ENCODE peak calls at places on chromosomes 11 and 22, in six cellular contexts. N is transverse colon; Z is A549; O is foreskin keratinocyte; Q is fibroblast of lung; B is CD8-positive, alpha-beta T cell. D is an unnamed sample.

GRCh38 chr11:10318527-10318802 is 13.6 kb downstream of the ADM start:
- DNase-seq in N (peak), Z (no peak), O (no peak), Q (no peak), B (no peak), D (no peak)

GRCh38 chr11:44886765-44887164 is 63.9 kb downstream of the TP53I11 start:
- DNase-seq in N (no peak), Z (no peak), O (no peak), Q (peak), B (no peak), D (no peak)

GRCh38 chr22:37525073-37525745 is 6.0 kb upstream of the CARD10 start:
- DNase-seq in N (no peak), Z (peak), O (peak), Q (peak), B (no peak), D (peak)

GRCh38 chr11:69234740-69235710 is 58.9 kb upstream of the MYEOV start:
- DNase-seq in N (no peak), Z (no peak), O (no peak), Q (no peak), B (no peak), D (no peak)

GRCh38 chr11:46293616-46294015 is 16.2 kb downstream of the CREB3L1 start:
- DNase-seq in N (no peak), Z (no peak), O (no peak), Q (peak), B (no peak), D (no peak)

GRCh38 chr22:47161631-47162030 is 399.2 kb downstream of the TBC1D22A start:
- DNase-seq in N (peak), Z (no peak), O (no peak), Q (no peak), B (no peak), D (no peak)

GRCh38 chr22:43205261-43205691 is 18.3 kb upstream of the TTLL12 start:
- DNase-seq in N (no peak), Z (no peak), O (no peak), Q (no peak), B (no peak), D (no peak)

GRCh38 chr11:19087658-19088057 is 27.1 kb upstream of the MRGPRX2 start:
- DNase-seq in N (no peak), Z (no peak), O (no peak), Q (peak), B (no peak), D (peak)

GRCh38 chr11:94186342-94187203 is 57.9 kb downstream of the PANX1 start:
- DNase-seq in N (no peak), Z (no peak), O (no peak), Q (no peak), B (no peak), D (no peak)

DNA sequence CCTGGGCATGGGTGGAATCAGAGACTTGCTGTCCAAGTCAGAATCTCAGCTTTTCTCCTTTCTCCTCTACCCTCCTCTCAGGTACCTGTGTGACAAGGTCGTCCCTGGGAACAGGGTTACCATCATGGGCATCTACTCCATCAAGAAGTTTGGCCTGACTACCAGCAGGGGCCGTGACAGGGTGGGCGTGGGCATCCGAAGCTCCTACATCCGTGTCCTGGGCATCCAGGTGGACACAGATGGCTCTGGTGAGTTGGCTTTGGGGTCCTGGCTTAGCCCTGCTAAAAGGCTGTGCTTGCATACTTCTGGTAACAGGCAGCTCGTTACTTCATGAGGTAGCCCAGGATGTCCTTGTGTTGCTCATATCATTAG is 10.7 kb downstream of the MCM5 start:
- DNase-seq in N (no peak), Z (no peak), O (no peak), Q (no peak), B (no peak), D (no peak)
- TF ChIP-seq CTCF in N (no peak), Z (no peak), O (no peak), Q (no peak), B (no peak), D (no peak)

GRCh38 chr11:65817312-65817814 is 16.4 kb upstream of the SNX32 start:
- DNase-seq in N (no peak), Z (no peak), O (no peak), Q (peak), B (no peak), D (no peak)
- H3K27ac ChIP-seq in N (peak), Z (peak), O (peak), Q (peak), B (peak), D (peak)

GRCh38 chr11:440065-441042 is 1.5 kb downstream of the ANO9 start:
- DNase-seq in N (peak), Z (no peak), O (no peak), Q (peak), B (no peak), D (no peak)
- TF ChIP-seq CTCF in N (no peak), Z (no peak), O (peak), Q (no peak), B (no peak), D (no peak)

GRCh38 chr22:24147666-24148065 is 33.6 kb upstream of the SUSD2 start:
- DNase-seq in N (no peak), Z (no peak), O (no peak), Q (no peak), B (no peak), D (no peak)

GRCh38 chr22:24146190-24146616 is 35.1 kb upstream of the SUSD2 start:
- DNase-seq in N (peak), Z (peak), O (no peak), Q (peak), B (no peak), D (no peak)

GRCh38 chr22:24146791-24147353 is 34.4 kb upstream of the SUSD2 start:
- DNase-seq in N (peak), Z (no peak), O (no peak), Q (peak), B (no peak), D (no peak)

GRCh38 chr22:24149191-24149590 is 32.1 kb upstream of the SUSD2 start:
- DNase-seq in N (no peak), Z (no peak), O (no peak), Q (no peak), B (no peak), D (no peak)

GRCh38 chr22:24148586-24148985 is 32.7 kb upstream of the SUSD2 start:
- DNase-seq in N (no peak), Z (no peak), O (no peak), Q (no peak), B (no peak), D (no peak)
- H3K27ac ChIP-seq in N (peak), Z (no peak), O (no peak), Q (no peak), B (no peak), D (peak)

DNA sequence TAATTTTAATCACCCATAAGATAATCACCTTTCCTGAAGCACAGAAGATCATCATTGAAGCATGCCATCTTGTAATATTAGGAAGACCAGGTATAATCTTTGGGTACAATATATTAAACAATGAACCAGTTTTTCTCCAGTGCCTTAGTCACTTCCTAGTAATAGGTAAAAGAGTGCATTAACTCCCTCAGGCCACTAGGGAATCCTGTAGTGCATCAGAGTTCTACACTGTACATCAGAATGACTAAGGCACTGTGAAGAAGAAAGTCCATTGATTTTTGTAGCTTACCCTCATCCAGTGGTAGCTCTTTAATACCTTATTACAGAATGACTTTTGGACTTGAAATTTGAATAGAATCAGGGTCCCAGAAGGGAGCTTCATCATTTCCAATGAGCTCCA is 4.5 kb downstream of the C11orf87 start:
- DNase-seq in N (no peak), Z (no peak), O (no peak), Q (no peak), B (no peak), D (no peak)
- TF ChIP-seq CTCF in N (no peak), Z (no peak), O (peak), Q (no peak), B (no peak), D (no peak)

DNA sequence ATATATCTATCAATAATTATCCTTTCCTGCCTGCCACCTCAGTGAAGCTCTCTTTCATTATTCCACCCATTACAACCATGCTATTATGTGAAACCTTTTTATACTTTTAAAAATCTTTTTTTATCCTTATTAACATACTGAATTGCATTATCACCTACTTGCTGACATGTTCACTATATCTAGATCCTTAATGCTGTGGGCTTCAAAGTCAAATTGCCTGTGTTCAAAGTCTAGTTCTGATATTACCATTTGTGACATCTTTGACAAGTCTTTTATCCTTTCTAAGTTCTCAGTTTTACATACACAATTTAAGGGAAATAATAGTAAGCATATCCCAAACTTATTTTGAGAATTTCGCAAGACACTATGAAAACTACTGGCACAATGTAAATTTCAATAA is 2239.4 kb downstream of the LRRC4C start:
- DNase-seq in N (no peak), Z (no peak), O (no peak), Q (no peak), B (no peak), D (no peak)
- H3K27ac ChIP-seq in N (no peak), Z (no peak), O (no peak), Q (no peak), B (no peak), D (no peak)

DNA sequence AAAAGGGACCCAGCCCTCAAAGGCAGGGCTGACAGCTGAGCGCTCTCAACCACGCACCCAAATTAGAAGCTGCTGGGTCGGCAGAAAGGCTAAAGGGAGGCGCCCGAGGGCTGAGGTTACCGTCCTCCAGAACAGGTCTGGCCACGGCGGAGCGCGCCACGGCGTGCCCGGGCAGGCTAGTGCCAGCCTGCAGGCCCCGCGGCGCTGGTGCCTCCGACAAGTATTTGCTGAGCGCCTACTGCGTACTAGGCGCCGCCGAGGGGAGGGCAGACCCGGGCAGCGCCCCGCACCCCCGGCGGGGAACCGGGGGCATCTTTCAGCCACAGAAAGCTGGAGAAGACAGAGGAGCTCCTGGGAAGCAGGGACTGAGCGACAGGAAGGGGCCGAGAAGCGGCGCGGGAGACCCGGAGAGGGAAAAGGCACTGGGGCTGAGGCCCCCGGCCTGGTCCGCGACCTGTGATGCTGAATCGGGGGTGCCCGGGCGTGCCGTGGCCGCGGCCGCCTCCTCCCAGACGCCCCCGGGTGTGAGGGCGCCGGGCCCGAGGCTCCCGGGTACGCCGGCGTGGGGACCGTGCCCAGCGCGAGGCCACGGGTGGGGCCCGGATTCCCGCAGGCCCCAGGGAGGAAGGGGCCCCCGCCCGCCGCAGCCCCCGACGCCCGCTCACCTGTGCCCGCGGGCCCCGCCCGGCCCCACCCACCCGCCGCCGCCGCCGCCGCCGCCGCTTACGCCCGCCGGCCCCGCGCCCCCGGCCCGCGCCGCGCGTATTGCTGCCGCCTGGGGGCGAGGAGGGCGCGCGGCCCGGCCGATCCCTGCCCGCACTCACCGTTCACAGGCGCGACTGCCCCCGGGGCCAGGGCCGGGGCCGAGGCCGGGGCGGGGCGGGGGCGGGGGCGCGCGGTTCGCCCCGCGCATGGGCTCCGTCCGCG is 521 bp downstream of the HRAS start:
- DNase-seq in N (no peak), Z (peak), O (peak), Q (peak), B (no peak), D (peak)
- TF ChIP-seq CTCF in N (no peak), Z (peak), O (peak), Q (no peak), B (no peak), D (no peak)

D was measured in RWPE1.